ENCODE peak calls at places on chromosomes 13 and 19, in four cellular contexts. R, W, S and P are unnamed samples.

GRCh38 chr13:76398426-76398825 is 487.8 kb downstream of the KCTD12 start:
- DNase-seq in S (peak; percentile 7), W (no peak), R (no peak), P (no peak)

GRCh38 chr19:18966304-18966703 is 25.3 kb upstream of the HOMER3 start:
- DNase-seq in R (no peak), S (no peak), W (no peak), P (no peak)

GRCh38 chr13:18993884-18994660 is 187.6 kb downstream of the TUBA3C start:
- DNase-seq in W (no peak), S (no peak), R (no peak), P (no peak)

GRCh38 chr19:38003427-38004099 is 96.6 kb downstream of the SIPA1L3 start:
- DNase-seq in W (peak; percentile 82), S (peak; percentile 97), R (peak; percentile 42), P (peak; percentile 80)

GRCh38 chr19:16846901-16847300 is 17.7 kb downstream of the SIN3B start:
- DNase-seq in W (no peak), S (no peak), R (no peak), P (no peak)

GRCh38 chr13:22369090-22369489 is 698.2 kb downstream of the FGF9 start:
- DNase-seq in R (no peak), S (no peak), W (no peak), P (no peak)

GRCh38 chr13:50907781-50908180 is 1.8 kb upstream of the RNASEH2B start:
- DNase-seq in R (no peak), W (no peak), S (no peak), P (no peak)

GRCh38 chr19:56976995-56977906 is 136.7 kb upstream of the PEG3 start:
- DNase-seq in W (no peak), S (no peak), R (no peak), P (no peak)

GRCh38 chr13:52162279-52163101 is 3.1 kb upstream of the NEK3 start:
- DNase-seq in R (no peak), S (peak; percentile 57), W (no peak), P (no peak)

GRCh38 chr13:79709526-79709925 is 228.6 kb downstream of the NDFIP2 start:
- DNase-seq in S (no peak), R (no peak), W (no peak), P (no peak)

GRCh38 chr13:41064493-41064892 is 3.2 kb downstream of the WBP4 start:
- DNase-seq in S (peak; percentile 74), R (no peak), W (no peak), P (no peak)

GRCh38 chr13:26887594-26887993 is 127.0 kb upstream of the GPR12 start:
- DNase-seq in S (no peak), R (no peak), W (no peak), P (no peak)

GRCh38 chr13:52921194-52921593 is 72.8 kb upstream of the PCDH8 start:
- DNase-seq in R (no peak), S (no peak), W (peak; percentile 74), P (no peak)

GRCh38 chr13:113724780-113725315 is 34.2 kb upstream of the TMEM255B start:
- DNase-seq in R (peak; percentile 49), S (peak; percentile 36), W (peak; percentile 69), P (peak; percentile 83)

GRCh38 chr19:2083174-2083854 is 12.8 kb downstream of the MOB3A start:
- DNase-seq in R (no peak), S (no peak), W (peak; percentile 83), P (no peak)

GRCh38 chr19:55454787-55455243 is 6.6 kb downstream of the ISOC2 start:
- DNase-seq in S (peak; percentile 26), R (no peak), W (peak; percentile 59), P (no peak)

GRCh38 chr13:28339419-28339818 is 155.5 kb downstream of the FLT1 start:
- DNase-seq in W (no peak), S (peak; percentile 47), R (no peak), P (no peak)

GRCh38 chr19:46131485-46132143 is 7.1 kb upstream of the IGFL3 start:
- DNase-seq in W (no peak), R (no peak), S (no peak), P (no peak)

GRCh38 chr19:16714702-16715294 is 4.8 kb upstream of the NWD1 start:
- DNase-seq in R (peak; percentile 27), W (peak; percentile 74), S (peak; percentile 3), P (peak; percentile 67)

GRCh38 chr13:111262715-111263114 is 57.7 kb upstream of the TEX29 start:
- DNase-seq in S (no peak), R (no peak), W (no peak), P (no peak)

GRCh38 chr13:91112191-91112579 is 235.3 kb upstream of the MIR17HG start:
- DNase-seq in R (no peak), S (no peak), W (no peak), P (no peak)

GRCh38 chr13:101627556-101627943 is 175.1 kb downstream of the ITGBL1 start:
- DNase-seq in S (no peak), W (peak; percentile 31), R (no peak), P (no peak)

GRCh38 chr19:307111-307531 is 15.9 kb upstream of the PLPP2 start:
- DNase-seq in R (no peak), W (no peak), S (no peak), P (no peak)

GRCh38 chr19:40217027-40217810 is 965 bp downstream of the TTC9B start:
- DNase-seq in S (no peak), W (peak; percentile 21), R (no peak), P (peak; percentile 73)

GRCh38 chr19:15640294-15640903 is at the start of gene CYP4F3:
- DNase-seq in W (no peak), R (peak; percentile 62), S (no peak), P (peak; percentile 80)

GRCh38 chr13:21683034-21683733 is 12.3 kb downstream of the FGF9 start:
- DNase-seq in W (no peak), S (peak; percentile 32), R (no peak), P (no peak)

GRCh38 chr13:61852116-61852515 is 436.5 kb upstream of the PCDH20 start:
- DNase-seq in S (no peak), R (no peak), W (no peak), P (no peak)

GRCh38 chr13:107370036-107370785 is 802.3 kb upstream of the ARGLU1 start:
- DNase-seq in W (no peak), R (no peak), S (no peak), P (no peak)

GRCh38 chr13:112657850-112658445 is 31.9 kb upstream of the ATP11A start:
- DNase-seq in R (no peak), W (no peak), S (peak; percentile 37), P (peak; percentile 16)

GRCh38 chr19:15129856-15130580 is 22.8 kb downstream of the SYDE1 start:
- DNase-seq in R (no peak), S (no peak), W (no peak), P (no peak)

GRCh38 chr13:19860884-19861655 is 2.4 kb downstream of the ZMYM5 start:
- DNase-seq in W (peak; percentile 11), S (peak; percentile 73), R (no peak), P (no peak)

GRCh38 chr13:49792550-49793324 is at the start of gene KPNA3:
- DNase-seq in W (peak; percentile 98), S (peak; percentile 97), R (peak; percentile 91), P (peak; percentile 98)

GRCh38 chr13:30234763-30235162 is 72.6 kb downstream of the KATNAL1 start:
- DNase-seq in W (no peak), S (no peak), R (no peak), P (no peak)

GRCh38 chr13:48398450-48399095 is 14.3 kb downstream of the LPAR6 start:
- DNase-seq in R (no peak), W (no peak), S (peak; percentile 51), P (no peak)

GRCh38 chr13:35210234-35210633 is 266.3 kb downstream of the MAB21L1 start:
- DNase-seq in W (no peak), R (no peak), S (peak; percentile 1), P (no peak)
- TF ChIP-seq CTCF in W (no peak), R (no peak), S (no peak), P (no peak)

GRCh38 chr13:46603165-46603603 is 50.2 kb downstream of the LRCH1 start:
- DNase-seq in W (peak; percentile 55), S (no peak), R (no peak), P (no peak)
- TF ChIP-seq CTCF in W (peak; percentile 26), S (peak; percentile 26), R (peak; percentile 8), P (peak; percentile 17)

GRCh38 chr13:25213716-25214115 is 41.6 kb upstream of the AMER2 start:
- DNase-seq in R (no peak), W (no peak), S (no peak), P (no peak)

GRCh38 chr13:25215253-25215575 is 43.1 kb upstream of the AMER2 start:
- DNase-seq in S (no peak), W (no peak), R (no peak), P (no peak)

GRCh38 chr13:25217023-25217909 is 45.2 kb upstream of the AMER2 start:
- DNase-seq in S (peak; percentile 47), W (no peak), R (no peak), P (no peak)

GRCh38 chr13:25218011-25218410 is 45.9 kb upstream of the AMER2 start:
- DNase-seq in R (no peak), W (no peak), S (no peak), P (no peak)

GRCh38 chr13:25214371-25215252 is 42.5 kb upstream of the AMER2 start:
- DNase-seq in W (no peak), R (peak; percentile 43), S (peak; percentile 17), P (no peak)
- TF ChIP-seq CTCF in W (no peak), R (no peak), S (no peak), P (no peak)

GRCh38 chr19:53944416-53944815 is 18.3 kb upstream of the CACNG8 start:
- DNase-seq in R (no peak), W (no peak), S (no peak), P (no peak)

GRCh38 chr19:53945998-53946397 is 16.7 kb upstream of the CACNG8 start:
- DNase-seq in S (no peak), R (no peak), W (no peak), P (no peak)

GRCh38 chr19:53945441-53945840 is 17.3 kb upstream of the CACNG8 start:
- DNase-seq in S (no peak), R (no peak), W (no peak), P (no peak)

GRCh38 chr19:53944933-53945332 is 17.8 kb upstream of the CACNG8 start:
- DNase-seq in S (no peak), W (no peak), R (no peak), P (no peak)

GRCh38 chr19:53942001-53942786 is 20.5 kb upstream of the CACNG8 start:
- DNase-seq in R (no peak), S (peak; percentile 7), W (no peak), P (no peak)
- TF ChIP-seq CTCF in R (no peak), S (no peak), W (no peak), P (no peak)

DNA sequence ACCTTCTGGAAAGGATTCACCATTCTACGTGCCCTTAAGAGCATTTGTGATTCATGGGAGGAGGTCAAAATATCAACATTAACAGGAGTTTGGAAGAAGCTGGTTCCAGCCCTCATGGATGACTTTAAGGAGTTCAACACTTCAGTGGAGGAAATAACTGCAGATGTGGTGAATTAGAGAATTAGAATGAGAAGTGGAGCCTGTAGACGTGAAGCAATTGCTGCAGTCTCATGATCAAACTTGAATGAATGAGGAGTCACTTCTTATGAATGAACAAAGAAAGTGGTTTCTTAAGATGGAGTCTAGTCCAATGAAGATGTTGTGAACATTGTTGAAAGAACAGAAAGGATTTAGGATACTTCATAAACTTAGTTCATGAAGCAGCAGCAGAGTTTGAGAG is 129.1 kb downstream of the TNFRSF19 start:
- DNase-seq in W (no peak), R (no peak), S (peak; percentile 57), P (no peak)
- TF ChIP-seq CTCF in W (no peak), R (no peak), S (no peak), P (no peak)

GRCh38 chr13:86447479-86447878 is 648.3 kb upstream of the SLITRK6 start:
- DNase-seq in W (no peak), S (no peak), R (no peak), P (no peak)
- TF ChIP-seq CTCF in W (no peak), S (no peak), R (no peak), P (no peak)

GRCh38 chr13:102769679-102770078 is 3.9 kb downstream of the TEX30 start:
- DNase-seq in W (no peak), S (no peak), R (no peak), P (no peak)
- TF ChIP-seq CTCF in W (no peak), S (no peak), R (no peak), P (no peak)